ENCODE peak calls at places on chromosomes 1 and 21, in four cellular contexts. U, E, I and Q are unnamed samples.

GRCh38 chr21:31509108-31510017 is 150.1 kb upstream of the SOD1 start:
- DNase-seq in E (peak; percentile 74), U (peak; percentile 45), I (no peak), Q (peak; percentile 22)

GRCh38 chr1:60963167-60963909 is 119.0 kb upstream of the NFIA start:
- DNase-seq in I (no peak), U (no peak), E (no peak), Q (no peak)

GRCh38 chr1:93579891-93580290 is 101.7 kb downstream of the BCAR3 start:
- DNase-seq in I (no peak), U (no peak), E (no peak), Q (no peak)

GRCh38 chr21:44462090-44462833 is 7.0 kb downstream of the LRRC3 start:
- DNase-seq in E (no peak), U (no peak), I (no peak), Q (no peak)

GRCh38 chr1:41400235-41400634 is 39.0 kb downstream of the FOXO6 start:
- DNase-seq in I (no peak), E (no peak), U (no peak), Q (no peak)

GRCh38 chr1:175904808-175905207 is 161.4 kb upstream of the TNR start:
- DNase-seq in I (no peak), U (no peak), E (no peak), Q (no peak)

GRCh38 chr1:198656500-198656932 is 17.7 kb downstream of the PTPRC start:
- DNase-seq in E (no peak), U (no peak), I (no peak), Q (no peak)

GRCh38 chr1:113191579-113192076 is 118.6 kb downstream of the LRIG2 start:
- DNase-seq in I (no peak), U (no peak), E (no peak), Q (no peak)

GRCh38 chr21:36079010-36079649 is 9.3 kb downstream of the CBR1 start:
- DNase-seq in E (no peak), U (peak; percentile 42), I (no peak), Q (no peak)

GRCh38 chr1:175530167-175530566 is 213.2 kb downstream of the TNR start:
- DNase-seq in E (no peak), U (no peak), I (no peak), Q (no peak)

GRCh38 chr1:1760345-1760650 is 18.0 kb downstream of the NADK start:
- DNase-seq in E (no peak), U (no peak), I (no peak), Q (no peak)

GRCh38 chr21:16071082-16071481 is 341.3 kb downstream of the USP25 start:
- DNase-seq in I (no peak), E (peak; percentile 12), U (no peak), Q (no peak)

GRCh38 chr1:51936531-51936930 is 54.0 kb downstream of the RAB3B start:
- DNase-seq in I (no peak), E (no peak), U (no peak), Q (no peak)

GRCh38 chr1:24191860-24192259 is 4.8 kb upstream of the IFNLR1 start:
- DNase-seq in E (no peak), I (no peak), U (peak; percentile 83), Q (peak; percentile 50)

GRCh38 chr1:162389021-162389818 is 7.7 kb downstream of the C1orf226 start:
- DNase-seq in E (no peak), U (no peak), I (no peak), Q (no peak)

GRCh38 chr1:33359931-33360330 is 39.0 kb upstream of the A3GALT2 start:
- DNase-seq in E (no peak), U (no peak), I (no peak), Q (no peak)

GRCh38 chr1:41791667-41792484 is 126.8 kb downstream of the HIVEP3 start:
- DNase-seq in E (no peak), I (no peak), U (no peak), Q (no peak)

GRCh38 chr1:34425785-34426184 is 249.1 kb downstream of the C1orf94 start:
- DNase-seq in E (no peak), I (no peak), U (no peak), Q (no peak)

GRCh38 chr1:119631433-119632102 is 16.5 kb downstream of the ZNF697 start:
- DNase-seq in I (no peak), E (peak; percentile 80), U (peak; percentile 61), Q (no peak)

GRCh38 chr1:89844236-89844807 is 23.5 kb downstream of the LRRC8D start:
- DNase-seq in U (peak; percentile 46), E (no peak), I (no peak), Q (no peak)

GRCh38 chr21:19461481-19462205 is 1058.1 kb upstream of the TMPRSS15 start:
- DNase-seq in I (no peak), E (no peak), U (no peak), Q (no peak)

GRCh38 chr1:210587547-210587946 is 258.8 kb downstream of the HHAT start:
- DNase-seq in I (no peak), U (no peak), E (no peak), Q (no peak)

GRCh38 chr1:60745444-60745843 is 336.9 kb upstream of the NFIA start:
- DNase-seq in E (no peak), I (no peak), U (no peak), Q (no peak)